ENCODE peak calls at places on chromosomes 13 and 19, in six cellular contexts. One of them, this sample, is unnamed.

GRCh38 chr13:94710081-94710809 is 2.1 kb downstream of the SOX21 start:
- DNase-seq in DND-41: no peak
- DNase-seq in ascending aorta: no peak
- DNase-seq in uterus: no peak
- DNase-seq in RWPE1: no peak
- DNase-seq in left lung: no peak
- DNase-seq in this sample: no peak

GRCh38 chr19:9128171-9128570 is 1.4 kb upstream of the OR7G3 start:
- DNase-seq in DND-41: no peak
- DNase-seq in uterus: no peak
- DNase-seq in ascending aorta: no peak
- DNase-seq in RWPE1: peak
- DNase-seq in left lung: no peak
- DNase-seq in this sample: no peak

GRCh38 chr13:53379485-53379884 is 350.9 kb downstream of the OLFM4 start:
- DNase-seq in left lung: no peak
- DNase-seq in uterus: no peak
- DNase-seq in DND-41: no peak
- DNase-seq in ascending aorta: no peak
- DNase-seq in RWPE1: no peak
- DNase-seq in this sample: no peak

GRCh38 chr13:50222569-50223332 is 207.5 kb downstream of the KCNRG start:
- DNase-seq in uterus: peak
- DNase-seq in DND-41: no peak
- DNase-seq in RWPE1: peak
- DNase-seq in left lung: peak
- DNase-seq in ascending aorta: peak
- DNase-seq in this sample: peak

GRCh38 chr13:67143544-67144115 is 86.5 kb downstream of the PCDH9 start:
- DNase-seq in RWPE1: no peak
- DNase-seq in uterus: no peak
- DNase-seq in ascending aorta: no peak
- DNase-seq in DND-41: no peak
- DNase-seq in left lung: no peak
- DNase-seq in this sample: no peak

GRCh38 chr19:10299545-10300458 is 9.8 kb downstream of the ZGLP1 start:
- DNase-seq in uterus: no peak
- DNase-seq in ascending aorta: no peak
- DNase-seq in DND-41: no peak
- DNase-seq in RWPE1: no peak
- DNase-seq in left lung: no peak
- DNase-seq in this sample: no peak

GRCh38 chr19:42301646-42302204 is at the start of gene PRR19:
- DNase-seq in uterus: no peak
- DNase-seq in ascending aorta: no peak
- DNase-seq in RWPE1: no peak
- DNase-seq in DND-41: no peak
- DNase-seq in left lung: no peak
- DNase-seq in this sample: peak

GRCh38 chr13:66933994-66934393 is 296.1 kb downstream of the PCDH9 start:
- DNase-seq in DND-41: no peak
- DNase-seq in left lung: no peak
- DNase-seq in RWPE1: peak
- DNase-seq in uterus: no peak
- DNase-seq in ascending aorta: no peak
- DNase-seq in this sample: no peak

GRCh38 chr13:98563071-98563470 is 13.8 kb downstream of the STK24 start:
- DNase-seq in ascending aorta: no peak
- DNase-seq in left lung: no peak
- DNase-seq in uterus: no peak
- DNase-seq in DND-41: peak
- DNase-seq in RWPE1: no peak
- DNase-seq in this sample: peak

GRCh38 chr13:98313023-98313937 is 136.2 kb upstream of the RNF113B start:
- DNase-seq in DND-41: no peak
- DNase-seq in RWPE1: no peak
- DNase-seq in left lung: no peak
- DNase-seq in uterus: no peak
- DNase-seq in ascending aorta: no peak
- DNase-seq in this sample: no peak

GRCh38 chr13:105465251-105465650 is 1070.2 kb downstream of the EFNB2 start:
- DNase-seq in RWPE1: peak
- DNase-seq in DND-41: no peak
- DNase-seq in ascending aorta: no peak
- DNase-seq in uterus: no peak
- DNase-seq in left lung: no peak
- DNase-seq in this sample: no peak

GRCh38 chr13:107216046-107216715 is 648.2 kb upstream of the ARGLU1 start:
- DNase-seq in uterus: no peak
- DNase-seq in left lung: no peak
- DNase-seq in DND-41: no peak
- DNase-seq in RWPE1: no peak
- DNase-seq in ascending aorta: no peak
- DNase-seq in this sample: no peak

GRCh38 chr19:3431760-3432397 is 48.4 kb downstream of the SMIM24 start:
- DNase-seq in ascending aorta: no peak
- DNase-seq in RWPE1: no peak
- DNase-seq in left lung: no peak
- DNase-seq in DND-41: no peak
- DNase-seq in uterus: no peak
- DNase-seq in this sample: no peak

GRCh38 chr13:109402976-109403375 is 383.4 kb downstream of the IRS2 start:
- DNase-seq in DND-41: no peak
- DNase-seq in ascending aorta: no peak
- DNase-seq in left lung: no peak
- DNase-seq in uterus: no peak
- DNase-seq in RWPE1: no peak
- DNase-seq in this sample: no peak

GRCh38 chr13:109401891-109402290 is 384.5 kb downstream of the IRS2 start:
- DNase-seq in RWPE1: no peak
- DNase-seq in uterus: no peak
- DNase-seq in ascending aorta: no peak
- DNase-seq in DND-41: no peak
- DNase-seq in left lung: no peak
- DNase-seq in this sample: no peak

GRCh38 chr13:109400625-109401257 is 385.6 kb downstream of the IRS2 start:
- DNase-seq in ascending aorta: no peak
- DNase-seq in DND-41: no peak
- DNase-seq in uterus: no peak
- DNase-seq in RWPE1: no peak
- DNase-seq in left lung: no peak
- DNase-seq in this sample: no peak

GRCh38 chr13:109400192-109400591 is 386.2 kb downstream of the IRS2 start:
- DNase-seq in uterus: no peak
- DNase-seq in left lung: peak
- DNase-seq in ascending aorta: no peak
- DNase-seq in DND-41: no peak
- DNase-seq in RWPE1: no peak
- DNase-seq in this sample: no peak

DNA sequence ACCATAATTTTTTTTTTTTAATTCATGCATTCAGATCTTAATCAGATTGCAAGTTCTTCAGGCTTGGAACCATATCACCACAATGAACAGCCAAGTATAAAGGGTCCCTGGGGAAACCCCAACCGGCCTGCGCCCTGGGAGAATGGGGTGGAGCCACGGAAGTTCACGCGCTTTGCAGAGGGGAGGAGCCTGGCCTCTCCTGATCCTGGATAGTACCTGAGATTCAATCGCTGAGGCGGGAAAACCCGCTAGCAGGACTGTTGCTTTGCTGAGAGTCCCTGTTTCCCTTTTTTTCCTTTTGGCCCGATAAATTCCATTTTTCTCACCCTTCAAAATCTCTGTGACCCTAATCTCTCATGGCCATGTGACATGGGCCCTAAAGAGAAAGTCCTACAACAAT is 385.1 kb downstream of the IRS2 start:
- DNase-seq in DND-41: no peak
- DNase-seq in RWPE1: no peak
- DNase-seq in uterus: no peak
- DNase-seq in ascending aorta: no peak
- DNase-seq in left lung: no peak
- DNase-seq in this sample: no peak
- TF ChIP-seq CTCF in DND-41: no peak
- TF ChIP-seq CTCF in RWPE1: no peak
- TF ChIP-seq CTCF in uterus: no peak
- TF ChIP-seq CTCF in ascending aorta: no peak
- TF ChIP-seq CTCF in left lung: no peak
- TF ChIP-seq CTCF in this sample: no peak

DNA sequence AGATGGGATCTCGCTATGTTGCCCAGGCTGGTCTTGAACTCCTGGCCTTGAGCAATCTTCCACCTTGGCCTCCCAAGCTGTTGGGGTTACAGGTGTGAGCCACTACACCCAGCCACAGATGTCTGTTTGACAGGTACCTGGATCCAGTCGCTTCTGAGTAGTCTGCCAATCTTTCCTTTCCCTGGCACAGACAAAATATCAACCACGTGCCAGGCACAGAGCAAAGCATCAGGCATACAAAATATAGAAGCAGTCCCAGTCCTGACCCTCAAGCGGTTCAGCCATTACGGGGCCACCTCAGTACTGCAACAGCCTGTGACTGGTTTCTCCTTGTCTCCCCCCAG is 3.8 kb downstream of the ELAVL1 start:
- DNase-seq in RWPE1: no peak
- DNase-seq in ascending aorta: no peak
- DNase-seq in DND-41: no peak
- DNase-seq in uterus: no peak
- DNase-seq in left lung: no peak
- DNase-seq in this sample: peak
- TF ChIP-seq CTCF in RWPE1: no peak
- TF ChIP-seq CTCF in ascending aorta: no peak
- TF ChIP-seq CTCF in DND-41: no peak
- TF ChIP-seq CTCF in uterus: no peak
- TF ChIP-seq CTCF in left lung: no peak
- TF ChIP-seq CTCF in this sample: no peak

GRCh38 chr19:34837262-34837661 is 64.2 kb upstream of the ZNF599 start:
- DNase-seq in uterus: no peak
- DNase-seq in left lung: no peak
- DNase-seq in ascending aorta: no peak
- DNase-seq in DND-41: no peak
- DNase-seq in RWPE1: no peak
- DNase-seq in this sample: no peak

GRCh38 chr19:34841780-34842179 is 68.8 kb upstream of the ZNF599 start:
- DNase-seq in DND-41: no peak
- DNase-seq in left lung: no peak
- DNase-seq in uterus: no peak
- DNase-seq in RWPE1: no peak
- DNase-seq in ascending aorta: no peak
- DNase-seq in this sample: no peak

GRCh38 chr19:34835952-34836351 is 62.9 kb upstream of the ZNF599 start:
- DNase-seq in DND-41: no peak
- DNase-seq in RWPE1: no peak
- DNase-seq in left lung: no peak
- DNase-seq in uterus: no peak
- DNase-seq in ascending aorta: no peak
- DNase-seq in this sample: no peak

GRCh38 chr19:34838753-34839431 is 65.9 kb upstream of the ZNF599 start:
- DNase-seq in left lung: no peak
- DNase-seq in RWPE1: no peak
- DNase-seq in ascending aorta: no peak
- DNase-seq in uterus: no peak
- DNase-seq in DND-41: no peak
- DNase-seq in this sample: peak

DNA sequence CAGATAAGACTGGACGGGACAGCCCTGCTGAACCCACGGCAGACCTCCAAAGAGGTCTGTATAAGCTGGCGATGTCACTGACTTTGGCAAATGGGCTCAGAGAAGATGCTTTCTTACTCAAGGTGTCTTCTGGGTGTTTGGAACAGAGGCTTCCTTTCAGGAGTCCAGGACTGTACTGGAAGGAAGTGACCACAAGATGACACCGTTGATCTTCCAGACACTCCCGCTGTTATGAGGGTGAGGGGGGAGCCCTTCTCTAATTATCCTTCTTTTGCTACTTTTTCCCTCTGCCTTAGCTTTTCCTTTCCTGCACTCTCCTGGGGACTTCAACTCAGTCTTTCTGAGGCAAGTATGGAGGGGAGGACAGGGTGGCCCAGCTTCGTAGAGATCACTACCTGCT is 65.2 kb upstream of the ZNF599 start:
- DNase-seq in uterus: no peak
- DNase-seq in RWPE1: peak
- DNase-seq in DND-41: no peak
- DNase-seq in ascending aorta: no peak
- DNase-seq in left lung: no peak
- DNase-seq in this sample: no peak
- TF ChIP-seq CTCF in uterus: no peak
- TF ChIP-seq CTCF in RWPE1: no peak
- TF ChIP-seq CTCF in DND-41: peak
- TF ChIP-seq CTCF in ascending aorta: no peak
- TF ChIP-seq CTCF in left lung: no peak
- TF ChIP-seq CTCF in this sample: no peak

DNA sequence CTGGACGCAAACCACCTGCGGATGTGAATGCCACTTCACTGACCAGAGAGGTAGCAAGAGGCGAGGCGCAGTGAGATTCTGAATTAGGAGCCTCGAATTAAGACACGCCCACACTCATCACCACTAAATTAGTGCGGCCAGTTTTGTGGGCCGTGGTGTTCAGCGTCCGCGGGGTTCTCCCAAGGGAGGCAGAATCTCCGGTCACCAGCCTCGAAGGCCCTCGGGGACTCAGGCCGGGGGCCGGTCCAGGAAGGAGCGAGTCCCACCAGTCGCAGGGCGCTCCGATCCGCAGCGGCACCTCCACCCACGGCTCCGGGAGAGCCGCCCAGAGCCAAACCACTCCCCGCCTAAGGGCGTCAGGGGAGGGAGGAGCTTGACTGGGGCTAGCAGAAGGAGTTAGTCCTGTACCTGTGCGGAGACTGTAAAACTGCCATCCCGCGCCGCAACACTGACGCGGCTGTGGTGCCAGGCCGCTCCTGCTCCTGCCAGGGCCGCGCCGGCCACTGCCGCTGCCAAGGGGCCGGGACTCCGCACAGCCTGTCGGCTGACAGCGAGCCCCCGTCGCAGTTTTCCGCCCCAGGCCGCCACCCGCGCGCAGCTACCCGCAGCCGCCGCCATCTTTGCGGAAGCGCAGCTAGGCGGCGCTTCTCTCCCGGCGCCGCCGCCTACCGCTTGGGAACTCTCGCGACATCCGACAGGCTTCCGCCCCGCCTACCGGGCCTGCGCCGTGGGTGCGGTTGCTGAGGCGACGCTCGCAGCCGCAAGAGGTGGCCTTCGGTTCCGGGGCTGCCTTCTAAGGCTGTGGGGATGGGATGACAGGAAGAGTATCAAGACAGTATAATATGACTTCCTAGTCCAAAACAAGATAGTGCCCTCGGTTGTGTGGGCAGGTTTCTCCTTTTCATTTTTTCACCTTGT is at the start of gene MICU2:
- DNase-seq in ascending aorta: peak
- DNase-seq in left lung: peak
- DNase-seq in RWPE1: peak
- DNase-seq in DND-41: peak
- DNase-seq in uterus: peak
- DNase-seq in this sample: peak
- TF ChIP-seq CTCF in ascending aorta: no peak
- TF ChIP-seq CTCF in left lung: no peak
- TF ChIP-seq CTCF in RWPE1: no peak
- TF ChIP-seq CTCF in DND-41: peak
- TF ChIP-seq CTCF in uterus: peak
- TF ChIP-seq CTCF in this sample: no peak

DNA sequence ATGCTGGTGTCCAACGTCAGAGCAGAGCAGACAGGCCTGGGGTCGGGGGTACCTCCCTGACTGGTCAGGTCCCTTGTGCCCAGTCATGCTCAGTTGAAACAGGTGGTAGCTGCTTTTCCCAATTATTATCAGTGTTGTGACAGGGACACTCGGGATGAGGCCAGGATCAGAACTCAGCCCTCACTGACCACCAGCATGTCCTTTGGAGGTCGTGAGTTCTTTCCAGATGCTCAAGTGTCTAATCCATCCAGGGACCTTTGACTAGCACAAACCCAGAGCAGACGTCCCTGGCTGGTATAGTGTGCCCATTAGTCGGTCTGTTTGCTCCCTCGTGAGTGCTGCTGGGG is 22.4 kb downstream of the MAU2 start:
- DNase-seq in uterus: no peak
- DNase-seq in left lung: no peak
- DNase-seq in ascending aorta: no peak
- DNase-seq in RWPE1: no peak
- DNase-seq in DND-41: no peak
- DNase-seq in this sample: no peak
- TF ChIP-seq CTCF in uterus: no peak
- TF ChIP-seq CTCF in left lung: no peak
- TF ChIP-seq CTCF in ascending aorta: no peak
- TF ChIP-seq CTCF in RWPE1: peak
- TF ChIP-seq CTCF in DND-41: no peak
- TF ChIP-seq CTCF in this sample: no peak

This sample was measured in activated CD8-positive, alpha-beta T cell treated with anti-CD3 and anti-CD28 coated beads for 36 hours.